ENCODE peak calls at places on chromosomes 5 and 9, in five cellular contexts. One of them, this sample, is unnamed.

GRCh38 chr5:65482727-65483473 is 1.2 kb upstream of the ADAMTS6 start:
- DNase-seq in HEK293T: peak; percentile 10
- DNase-seq in stimulated activated CD4-positive, alpha-beta T cell treated with anti-CD3 and anti-CD28 coated beads, Interleukin-12 subunit alpha, Interleukin-12 subunit beta, amount 100 ng/mL, for 48 hours: no peak
- DNase-seq in NAMALWA: peak; percentile 58
- DNase-seq in H4: peak; percentile 64
- DNase-seq in this sample: no peak

GRCh38 chr9:6640268-6641072 is 5.1 kb downstream of the GLDC start:
- DNase-seq in HEK293T: no peak
- DNase-seq in NAMALWA: no peak
- DNase-seq in stimulated activated CD4-positive, alpha-beta T cell treated with anti-CD3 and anti-CD28 coated beads, Interleukin-12 subunit alpha, Interleukin-12 subunit beta, amount 100 ng/mL, for 48 hours: no peak
- DNase-seq in H4: no peak
- DNase-seq in this sample: no peak

GRCh38 chr5:169385636-169386035 is 84.7 kb upstream of the SLIT3 start:
- DNase-seq in NAMALWA: no peak
- DNase-seq in H4: no peak
- DNase-seq in HEK293T: no peak
- DNase-seq in stimulated activated CD4-positive, alpha-beta T cell treated with anti-CD3 and anti-CD28 coated beads, Interleukin-12 subunit alpha, Interleukin-12 subunit beta, amount 100 ng/mL, for 48 hours: no peak
- DNase-seq in this sample: no peak

GRCh38 chr9:4553951-4554381 is 63.7 kb downstream of the SLC1A1 start:
- DNase-seq in H4: peak; percentile 13
- DNase-seq in HEK293T: no peak
- DNase-seq in stimulated activated CD4-positive, alpha-beta T cell treated with anti-CD3 and anti-CD28 coated beads, Interleukin-12 subunit alpha, Interleukin-12 subunit beta, amount 100 ng/mL, for 48 hours: no peak
- DNase-seq in NAMALWA: no peak
- DNase-seq in this sample: no peak

GRCh38 chr5:176630681-176631222 is 277 bp downstream of the EIF4E1B start:
- DNase-seq in HEK293T: no peak
- DNase-seq in NAMALWA: no peak
- DNase-seq in stimulated activated CD4-positive, alpha-beta T cell treated with anti-CD3 and anti-CD28 coated beads, Interleukin-12 subunit alpha, Interleukin-12 subunit beta, amount 100 ng/mL, for 48 hours: no peak
- DNase-seq in H4: no peak
- DNase-seq in this sample: no peak

GRCh38 chr5:175713930-175714329 is 56.1 kb downstream of the HRH2 start:
- DNase-seq in NAMALWA: no peak
- DNase-seq in stimulated activated CD4-positive, alpha-beta T cell treated with anti-CD3 and anti-CD28 coated beads, Interleukin-12 subunit alpha, Interleukin-12 subunit beta, amount 100 ng/mL, for 48 hours: no peak
- DNase-seq in H4: no peak
- DNase-seq in HEK293T: no peak
- DNase-seq in this sample: no peak

GRCh38 chr5:161369032-161369431 is 177.5 kb downstream of the GABRB2 start:
- DNase-seq in HEK293T: no peak
- DNase-seq in stimulated activated CD4-positive, alpha-beta T cell treated with anti-CD3 and anti-CD28 coated beads, Interleukin-12 subunit alpha, Interleukin-12 subunit beta, amount 100 ng/mL, for 48 hours: no peak
- DNase-seq in H4: no peak
- DNase-seq in NAMALWA: no peak
- DNase-seq in this sample: no peak

GRCh38 chr5:1314564-1314982 is 19.7 kb upstream of the TERT start:
- DNase-seq in H4: no peak
- DNase-seq in NAMALWA: no peak
- DNase-seq in stimulated activated CD4-positive, alpha-beta T cell treated with anti-CD3 and anti-CD28 coated beads, Interleukin-12 subunit alpha, Interleukin-12 subunit beta, amount 100 ng/mL, for 48 hours: no peak
- DNase-seq in HEK293T: no peak
- DNase-seq in this sample: no peak

GRCh38 chr5:6475626-6476312 is 27.1 kb downstream of the UBE2QL1 start:
- DNase-seq in H4: no peak
- DNase-seq in HEK293T: peak; percentile 14
- DNase-seq in stimulated activated CD4-positive, alpha-beta T cell treated with anti-CD3 and anti-CD28 coated beads, Interleukin-12 subunit alpha, Interleukin-12 subunit beta, amount 100 ng/mL, for 48 hours: no peak
- DNase-seq in NAMALWA: peak; percentile 27
- DNase-seq in this sample: no peak

GRCh38 chr9:114155967-114156294 is 594 bp downstream of the COL27A1 start:
- DNase-seq in NAMALWA: no peak
- DNase-seq in HEK293T: peak; percentile 31
- DNase-seq in H4: no peak
- DNase-seq in stimulated activated CD4-positive, alpha-beta T cell treated with anti-CD3 and anti-CD28 coated beads, Interleukin-12 subunit alpha, Interleukin-12 subunit beta, amount 100 ng/mL, for 48 hours: no peak
- DNase-seq in this sample: no peak

GRCh38 chr9:70121818-70122436 is 78.3 kb downstream of the MAMDC2 start:
- DNase-seq in HEK293T: no peak
- DNase-seq in NAMALWA: no peak
- DNase-seq in H4: no peak
- DNase-seq in stimulated activated CD4-positive, alpha-beta T cell treated with anti-CD3 and anti-CD28 coated beads, Interleukin-12 subunit alpha, Interleukin-12 subunit beta, amount 100 ng/mL, for 48 hours: no peak
- DNase-seq in this sample: no peak

This sample was measured in A549.